ENCODE peak calls at places on chromosomes 16 and 17, in seven cellular contexts. P is upper lobe of left lung, S is Panc1, L is HepG2, U is K562, C is GM12878, E is HCT116. J is an unnamed sample. For H3K9me3, the result is how much of the 10 kb centered on the place peaks cover.

GRCh38 chr17:550041-550398 is 164.6 kb downstream of the VPS53 start:
- ATAC-seq in P (no peak), S (no peak), U (no peak), C (no peak), E (no peak), L (no peak), J (no peak)

GRCh38 chr16:69848635-69849545 is 86.8 kb downstream of the WWP2 start:
- ATAC-seq in U (no peak), E (no peak), C (no peak), P (peak), L (no peak), S (no peak), J (peak)

GRCh38 chr17:28225271-28225670 is 93.7 kb upstream of the TMEM97 start:
- ATAC-seq in U (peak), L (peak), P (no peak), S (no peak), E (no peak), C (no peak), J (no peak)

GRCh38 chr16:57986196-57986595 is 14.3 kb downstream of the ZNF319 start:
- ATAC-seq in E (no peak), P (no peak), C (no peak), L (no peak), U (no peak), S (no peak), J (no peak)

GRCh38 chr17:77391668-77392375 is 251.1 kb downstream of the SEC14L1 start:
- ATAC-seq in S (peak), C (no peak), L (peak), P (peak), E (no peak), U (peak), J (peak)

GRCh38 chr16:11682655-11683096 is 14.4 kb downstream of the SNN start:
- ATAC-seq in P (no peak), L (no peak), E (no peak), S (no peak), U (no peak), C (peak), J (peak)

GRCh38 chr17:44948315-44948795 is 782 bp upstream of the KIF18B start:
- ATAC-seq in P (no peak), S (no peak), U (no peak), E (no peak), C (no peak), L (no peak), J (no peak)

GRCh38 chr17:69250641-69251040 is 22.0 kb upstream of the ABCA10 start:
- ATAC-seq in S (no peak), U (no peak), E (no peak), L (no peak), C (no peak), P (no peak), J (no peak)

GRCh38 chr17:44331249-44331760 is 6.7 kb upstream of the SLC25A39 start:
- ATAC-seq in P (peak), E (peak), U (peak), L (peak), S (peak), C (peak), J (no peak)

GRCh38 chr17:8350339-8350738 is 10.7 kb downstream of the ODF4 start:
- ATAC-seq in L (no peak), S (no peak), P (no peak), U (no peak), E (no peak), C (no peak), J (no peak)

GRCh38 chr16:2160915-2161551 is 5.5 kb downstream of the TRAF7 start:
- ATAC-seq in S (no peak), E (no peak), U (no peak), L (peak), C (peak), P (peak), J (peak)

GRCh38 chr16:50669741-50670140 is 11.4 kb downstream of the SNX20 start:
- ATAC-seq in U (no peak), C (no peak), P (no peak), L (no peak), E (no peak), S (no peak), J (no peak)

GRCh38 chr17:45291170-45291805 is 25.5 kb downstream of the MAP3K14 start:
- ATAC-seq in S (no peak), E (no peak), L (no peak), C (no peak), P (no peak), U (no peak), J (no peak)

GRCh38 chr17:57488856-57489255 is 232.5 kb downstream of the MSI2 start:
- ATAC-seq in P (no peak), C (no peak), E (no peak), S (no peak), U (no peak), L (no peak), J (no peak)

GRCh38 chr16:56294599-56294998 is 103.3 kb downstream of the GNAO1 start:
- ATAC-seq in S (no peak), L (no peak), P (peak), U (no peak), C (no peak), E (no peak), J (no peak)

GRCh38 chr17:59856859-59857794 is 35.6 kb downstream of the TUBD1 start:
- ATAC-seq in P (no peak), S (no peak), E (no peak), L (no peak), C (no peak), U (no peak), J (no peak)

GRCh38 chr17:15340966-15341365 is 431 bp downstream of the TEKT3 start:
- ATAC-seq in E (no peak), U (no peak), P (peak), L (no peak), C (no peak), S (peak), J (no peak)

GRCh38 chr17:1773755-1774181 is 11.9 kb downstream of the SERPINF1 start:
- ATAC-seq in U (peak), E (no peak), C (no peak), L (no peak), S (no peak), P (peak), J (peak)

GRCh38 chr17:29590979-29591736 is 1.7 kb upstream of the GIT1 start:
- ATAC-seq in P (peak), C (peak), L (peak), E (peak), U (peak), S (peak), J (peak)

GRCh38 chr16:67731071-67731810 is 12.1 kb upstream of the GFOD2 start:
- ATAC-seq in P (no peak), C (no peak), L (no peak), E (no peak), S (no peak), U (no peak), J (no peak)

GRCh38 chr16:80014241-80014939 is 413.9 kb upstream of the MAF start:
- ATAC-seq in P (no peak), S (no peak), L (peak), E (no peak), C (no peak), U (no peak), J (no peak)

GRCh38 chr17:37643829-37644228 is 583 bp upstream of the DDX52 start:
- ATAC-seq in U (no peak), S (no peak), L (no peak), P (no peak), C (no peak), E (no peak), J (no peak)

GRCh38 chr17:50677851-50678375 is 29.8 kb downstream of the ANKRD40 start:
- ATAC-seq in U (no peak), C (no peak), L (no peak), S (no peak), P (no peak), E (no peak), J (no peak)

GRCh38 chr16:55324491-55325447 is 766 bp downstream of the IRX6 start:
- ATAC-seq in E (no peak), C (no peak), P (peak), U (no peak), L (no peak), S (no peak), J (no peak)

GRCh38 chr16:11306997-11307638 is 26.0 kb upstream of the PRM1 start:
- ATAC-seq in C (no peak), U (no peak), P (peak), L (peak), E (no peak), S (no peak), J (no peak)

GRCh38 chr17:43545383-43545632 is 832 bp downstream of the ETV4 start:
- ATAC-seq in U (no peak), P (peak), S (peak), C (peak), E (no peak), L (peak), J (peak)

GRCh38 chr17:6591599-6592158 is 35.3 kb upstream of the PITPNM3 start:
- ATAC-seq in E (no peak), P (no peak), U (no peak), L (peak), S (no peak), C (no peak), J (peak)

GRCh38 chr17:80177986-80178590 is 8.3 kb downstream of the CARD14 start:
- ATAC-seq in U (no peak), S (no peak), C (no peak), P (no peak), E (no peak), L (no peak), J (no peak)

GRCh38 chr16:53821957-53822625 is 118.1 kb downstream of the FTO start:
- ATAC-seq in E (peak), P (peak), U (no peak), S (peak), C (no peak), L (no peak), J (no peak)

GRCh38 chr17:42571435-42572225 is 4.7 kb downstream of the MLX start:
- ATAC-seq in S (no peak), L (no peak), U (no peak), E (no peak), C (no peak), P (no peak), J (no peak)

GRCh38 chr17:40458001-40458791 is 14.9 kb downstream of the IGFBP4 start:
- ATAC-seq in S (peak), P (peak), C (no peak), U (peak), E (no peak), L (peak), J (no peak)

GRCh38 chr17:29162082-29162908 is 17.9 kb downstream of the MYO18A start:
- ATAC-seq in L (no peak), S (no peak), C (no peak), E (no peak), P (no peak), U (peak), J (no peak)

GRCh38 chr17:50638572-50638850 is 3.8 kb downstream of the ABCC3 start:
- ATAC-seq in P (no peak), L (no peak), U (no peak), E (peak), C (no peak), S (peak), J (no peak)

GRCh38 chr17:50047083-50047482 is 8.8 kb upstream of the ITGA3 start:
- ATAC-seq in C (no peak), P (no peak), U (no peak), E (no peak), L (no peak), S (no peak), J (no peak)

GRCh38 chr17:14813649-14814048 is 451.5 kb downstream of the PMP22 start:
- ATAC-seq in E (peak), C (no peak), S (no peak), L (peak), U (peak), P (no peak), J (no peak)

GRCh38 chr16:82782715-82783251 is 156.0 kb downstream of the CDH13 start:
- ATAC-seq in E (no peak), P (no peak), C (no peak), S (no peak), L (no peak), U (no peak), J (peak)

GRCh38 chr17:39125143-39125875 is 26.1 kb downstream of the PLXDC1 start:
- ATAC-seq in L (no peak), S (no peak), P (no peak), U (no peak), C (no peak), E (no peak), J (no peak)

GRCh38 chr17:39122982-39123381 is 28.5 kb downstream of the PLXDC1 start:
- ATAC-seq in S (no peak), L (no peak), E (no peak), P (no peak), U (no peak), C (no peak), J (no peak)

GRCh38 chr17:39118674-39119419 is 32.6 kb downstream of the PLXDC1 start:
- ATAC-seq in P (peak), E (no peak), C (peak), L (no peak), U (no peak), S (no peak), J (peak)

DNA sequence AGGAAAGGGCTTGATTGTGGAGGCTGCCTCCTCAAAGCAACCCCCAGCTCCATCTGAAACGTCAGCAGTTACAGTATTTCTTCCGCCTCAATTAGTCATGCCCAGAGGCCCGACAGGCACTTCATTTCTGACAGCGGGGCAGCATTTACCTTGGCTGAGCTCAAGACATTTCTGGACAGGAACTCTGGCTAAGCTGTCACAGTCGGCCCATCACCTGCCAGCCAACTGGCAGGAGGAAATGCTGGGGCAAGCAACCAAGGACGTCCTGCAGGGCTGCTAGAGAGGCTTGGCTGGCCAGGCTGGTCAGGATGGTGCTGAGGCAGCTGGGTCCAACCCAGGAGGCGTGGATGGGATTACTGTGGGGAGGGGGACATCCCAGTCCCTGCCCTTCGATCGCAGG is 27.8 kb downstream of the PLXDC1 start:
- ATAC-seq in S (no peak), C (no peak), L (no peak), U (no peak), P (no peak), E (no peak), J (no peak)
- TF ChIP-seq POLR2AphosphoS5 in S (no peak), C (no peak), L (no peak), U (no peak), P (no peak), E (no peak), J (no peak)

DNA sequence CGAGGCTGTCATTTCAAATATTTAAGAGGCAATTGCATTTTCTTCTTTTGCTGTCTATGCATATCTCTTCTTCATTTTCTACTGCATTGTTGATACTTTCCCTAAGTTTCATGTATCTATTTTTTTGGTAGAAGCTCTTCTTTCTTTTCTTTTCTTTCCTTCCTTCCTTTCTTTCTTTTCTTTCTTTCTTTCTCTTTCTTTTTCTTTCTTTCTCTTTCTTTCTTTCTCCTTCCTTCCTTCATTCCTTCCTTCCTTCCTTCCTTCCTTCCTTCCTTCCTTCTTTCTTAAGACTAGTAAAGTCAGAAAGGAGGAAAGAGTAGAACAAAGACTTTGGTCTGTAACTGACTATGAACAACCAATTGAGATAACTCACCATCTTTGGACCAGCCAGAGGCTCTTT is 33.9 kb downstream of the MRC2 start:
- ATAC-seq in E (no peak), S (no peak), U (no peak), P (no peak), L (no peak), C (no peak), J (no peak)
- H3K9me3 ChIP-seq in E (under half), S (under half), U (under half), P (under half), L (under half), C (under half), J (under half)

DNA sequence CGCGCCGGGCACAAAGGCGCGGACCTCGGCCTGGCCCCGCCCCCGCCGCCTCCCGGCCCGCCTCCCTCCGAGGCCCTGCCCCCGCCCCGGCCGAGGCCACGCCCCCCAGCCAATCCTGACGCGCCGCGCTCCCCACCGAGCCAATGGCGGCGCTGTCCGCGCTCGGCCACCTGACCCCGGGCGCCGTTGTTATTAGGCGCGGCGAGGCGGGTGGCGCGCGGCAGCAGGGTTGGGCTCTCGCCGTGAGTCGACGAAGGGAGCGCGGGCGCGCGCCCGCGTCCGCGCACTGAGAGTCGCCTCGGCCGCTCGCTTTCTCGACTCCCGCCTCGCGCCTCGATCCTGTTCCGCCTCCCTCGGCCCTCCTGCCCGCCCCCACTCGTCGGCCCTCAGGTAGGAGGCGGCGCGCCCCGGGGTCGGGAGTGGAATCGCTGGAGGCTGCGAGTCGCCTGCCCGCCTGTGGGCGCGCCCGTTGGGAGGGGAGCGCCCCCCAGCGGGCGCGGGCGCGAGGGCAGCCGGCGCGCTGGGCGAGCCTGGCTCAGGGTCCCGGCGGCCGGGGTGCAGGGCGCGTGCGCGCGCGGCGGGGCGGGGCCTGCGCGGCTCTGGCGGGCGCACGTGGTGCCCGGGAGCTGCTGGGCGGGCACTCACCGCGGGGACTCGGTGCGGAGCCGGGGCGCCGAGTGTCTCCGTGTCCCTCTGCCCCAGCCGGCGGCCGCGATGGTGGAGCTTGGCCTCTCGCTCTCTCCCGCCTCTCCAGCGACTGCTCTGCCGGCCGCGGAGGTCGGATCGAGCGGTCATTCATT is 405 bp upstream of the CBLN1 start:
- ATAC-seq in U (peak), L (no peak), P (peak), S (no peak), C (peak), E (no peak), J (peak)
- TF ChIP-seq POLR2AphosphoS5 in U (no peak), L (no peak), P (no peak), S (no peak), C (no peak), E (no peak), J (no peak)

GRCh38 chr17:22717211-22717610 is 1024.9 kb downstream of the KCNJ18 start:
- ATAC-seq in S (no peak), P (no peak), E (no peak), C (no peak), L (no peak), U (no peak), J (no peak)

GRCh38 chr17:22718689-22719088 is 1026.4 kb downstream of the KCNJ18 start:
- ATAC-seq in C (no peak), P (no peak), U (no peak), L (no peak), E (no peak), S (no peak), J (no peak)
- H3K9me3 ChIP-seq in C (under half), P (under half), U (under half), L (half or more), E (under half), S (under half), J (under half)